ENCODE peak calls at places on chromosome 20, in five cellular contexts. J is IMR-90, T is psoas muscle, Y is MCF 10A, B is GM12865. X is an unnamed sample.

GRCh38 chr20:53069121-53069520 is 97.0 kb downstream of the TSHZ2 start:
- DNase-seq in J (no peak), T (no peak), Y (no peak), B (no peak), X (no peak)

GRCh38 chr20:37757550-37757949 is 63.7 kb downstream of the CTNNBL1 start:
- DNase-seq in J (no peak), T (no peak), Y (no peak), B (peak; percentile 41), X (no peak)

GRCh38 chr20:61271273-61272221 is 19.5 kb downstream of the CDH4 start:
- DNase-seq in J (no peak), T (peak; percentile 43), Y (no peak), B (no peak), X (no peak)

GRCh38 chr20:6764619-6765018 is 2.9 kb upstream of the BMP2 start:
- DNase-seq in J (no peak), T (no peak), Y (no peak), B (no peak), X (no peak)

GRCh38 chr20:9480066-9480465 is 34.3 kb upstream of the LAMP5 start:
- DNase-seq in J (no peak), T (no peak), Y (no peak), B (no peak), X (no peak)

GRCh38 chr20:2509468-2509781 is 710 bp upstream of the ZNF343 start:
- DNase-seq in J (no peak), T (no peak), Y (no peak), B (no peak), X (no peak)

GRCh38 chr20:23086056-23086551 is at the start of gene CD93:
- DNase-seq in J (peak; percentile 10), T (no peak), Y (no peak), B (peak; percentile 69), X (peak; percentile 55)

GRCh38 chr20:17227669-17228623 is 1.1 kb downstream of the PCSK2 start:
- DNase-seq in J (peak; percentile 1), T (no peak), Y (no peak), B (no peak), X (peak; percentile 41)

GRCh38 chr20:50540620-50541605 is 30.7 kb downstream of the PTPN1 start:
- DNase-seq in J (peak; percentile 93), T (no peak), Y (peak; percentile 74), B (no peak), X (no peak)

GRCh38 chr20:32218156-32218900 is 10.6 kb downstream of the POFUT1 start:
- DNase-seq in J (no peak), T (no peak), Y (no peak), B (no peak), X (no peak)

GRCh38 chr20:31758521-31758920 is 19.4 kb downstream of the TPX2 start:
- DNase-seq in J (peak; percentile 35), T (no peak), Y (no peak), B (no peak), X (no peak)

GRCh38 chr20:49230575-49231211 is 11.5 kb downstream of the DDX27 start:
- DNase-seq in J (peak; percentile 16), T (no peak), Y (no peak), B (no peak), X (peak; percentile 66)

GRCh38 chr20:59027746-59028320 is 4.3 kb downstream of the ATP5F1E start:
- DNase-seq in J (peak; percentile 78), T (no peak), Y (no peak), B (no peak), X (no peak)

GRCh38 chr20:55273149-55273548 is 732.2 kb downstream of the CBLN4 start:
- DNase-seq in J (no peak), T (no peak), Y (no peak), B (no peak), X (no peak)

GRCh38 chr20:37492096-37492625 is 28.9 kb upstream of the NNAT start:
- DNase-seq in J (no peak), T (no peak), Y (no peak), B (no peak), X (no peak)

GRCh38 chr20:35303735-35304431 is 11.7 kb upstream of the FAM83C start:
- DNase-seq in J (peak; percentile 92), T (peak; percentile 80), Y (peak; percentile 92), B (peak; percentile 93), X (peak; percentile 77)

GRCh38 chr20:46920114-46920513 is 25.5 kb downstream of the EYA2 start:
- DNase-seq in J (no peak), T (no peak), Y (no peak), B (no peak), X (no peak)

GRCh38 chr20:16476032-16476431 is 97.2 kb downstream of the KIF16B start:
- DNase-seq in J (peak; percentile 62), T (no peak), Y (peak; percentile 57), B (peak; percentile 55), X (no peak)

GRCh38 chr20:50911716-50912115 is 19.5 kb downstream of the ADNP start:
- DNase-seq in J (peak; percentile 35), T (no peak), Y (no peak), B (peak; percentile 64), X (no peak)

GRCh38 chr20:49187330-49188100 is 619 bp downstream of the STAU1 start:
- DNase-seq in J (no peak), T (peak; percentile 66), Y (no peak), B (peak; percentile 37), X (peak; percentile 70)

GRCh38 chr20:17083738-17084137 is 143.1 kb upstream of the PCSK2 start:
- DNase-seq in J (peak; percentile 10), T (no peak), Y (peak; percentile 21), B (no peak), X (no peak)

GRCh38 chr20:16419138-16419715 is 154.0 kb downstream of the KIF16B start:
- DNase-seq in J (no peak), T (no peak), Y (no peak), B (no peak), X (no peak)

GRCh38 chr20:10051185-10051584 is 16.4 kb downstream of the ANKEF1 start:
- DNase-seq in J (no peak), T (no peak), Y (no peak), B (no peak), X (no peak)

GRCh38 chr20:10090588-10091166 is 55.9 kb downstream of the ANKEF1 start:
- DNase-seq in J (peak; percentile 53), T (peak; percentile 39), Y (peak; percentile 69), B (peak; percentile 61), X (peak; percentile 52)

GRCh38 chr20:62518911-62519310 is 43.1 kb upstream of the GATA5 start:
- DNase-seq in J (no peak), T (peak; percentile 75), Y (no peak), B (no peak), X (no peak)

GRCh38 chr20:15100506-15101160 is 763.2 kb upstream of the FLRT3 start:
- DNase-seq in J (no peak), T (no peak), Y (no peak), B (no peak), X (no peak)

GRCh38 chr20:14948416-14948815 is 611.0 kb upstream of the FLRT3 start:
- DNase-seq in J (no peak), T (no peak), Y (peak; percentile 14), B (peak; percentile 10), X (no peak)

GRCh38 chr20:32823737-32824588 is 4.2 kb downstream of the MAPRE1 start:
- DNase-seq in J (peak; percentile 22), T (no peak), Y (no peak), B (no peak), X (no peak)

GRCh38 chr20:51043811-51044210 is 20.9 kb upstream of the KCNG1 start:
- DNase-seq in J (peak; percentile 84), T (no peak), Y (no peak), B (no peak), X (no peak)

DNA sequence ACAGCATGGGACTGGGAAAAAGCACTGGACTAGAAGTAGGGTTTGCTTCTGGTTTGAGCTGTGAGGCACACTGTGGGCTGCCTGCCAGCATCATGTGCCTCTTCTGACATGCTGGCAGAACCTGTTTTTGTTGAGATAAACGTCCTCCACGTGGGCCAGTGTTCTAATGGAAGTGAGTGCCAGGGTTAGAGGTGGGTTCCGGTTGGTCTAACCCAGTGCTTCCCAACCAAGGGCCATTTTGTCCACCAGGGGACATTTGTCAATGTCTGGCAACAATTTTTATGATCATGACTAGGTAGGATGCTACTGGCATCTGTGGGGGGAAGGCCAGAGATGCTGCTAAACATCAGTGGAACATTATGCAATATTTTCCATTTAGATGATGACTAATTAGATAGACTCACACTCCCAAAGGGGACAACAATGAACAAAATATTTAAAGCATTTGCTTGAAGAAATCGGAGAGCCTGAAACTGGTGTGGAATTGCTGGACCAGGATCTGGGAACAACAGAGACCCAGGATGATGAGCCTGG is 7.8 kb upstream of the APMAP start:
- DNase-seq in J (peak; percentile 44), T (peak; percentile 80), Y (peak; percentile 73), B (no peak), X (peak; percentile 84)
- TF ChIP-seq CTCF in J (no peak), T (peak; percentile 22), Y (no peak), B (no peak), X (no peak)

GRCh38 chr20:39676857-39677351 is 714.8 kb downstream of the DHX35 start:
- DNase-seq in J (peak; percentile 3), T (no peak), Y (peak; percentile 47), B (peak; percentile 2), X (no peak)
- TF ChIP-seq CTCF in J (peak; percentile 28), T (no peak), Y (peak; percentile 50), B (peak; percentile 33), X (peak; percentile 19)

GRCh38 chr20:57693002-57693582 is 16.7 kb downstream of the PMEPA1 start:
- DNase-seq in J (no peak), T (no peak), Y (peak; percentile 81), B (no peak), X (peak; percentile 68)
- TF ChIP-seq CTCF in J (no peak), T (peak; percentile 10), Y (peak; percentile 39), B (no peak), X (peak; percentile 38)

GRCh38 chr20:43837856-43838702 is 76.6 kb upstream of the TOX2 start:
- DNase-seq in J (no peak), T (no peak), Y (no peak), B (no peak), X (no peak)

GRCh38 chr20:43839793-43840199 is 74.9 kb upstream of the TOX2 start:
- DNase-seq in J (no peak), T (no peak), Y (no peak), B (peak; percentile 75), X (no peak)

GRCh38 chr20:43838703-43839060 is 76.0 kb upstream of the TOX2 start:
- DNase-seq in J (no peak), T (no peak), Y (no peak), B (no peak), X (no peak)

GRCh38 chr20:43842126-43843020 is 72.3 kb upstream of the TOX2 start:
- DNase-seq in J (no peak), T (no peak), Y (no peak), B (no peak), X (no peak)

GRCh38 chr20:43840382-43841070 is 74.1 kb upstream of the TOX2 start:
- DNase-seq in J (peak; percentile 29), T (no peak), Y (peak; percentile 53), B (peak; percentile 79), X (no peak)
- TF ChIP-seq CTCF in J (peak; percentile 41), T (no peak), Y (peak; percentile 37), B (peak; percentile 54), X (no peak)

GRCh38 chr20:1509237-1509636 is 18.0 kb upstream of the SIRPB2 start:
- DNase-seq in J (peak; percentile 37), T (no peak), Y (peak; percentile 49), B (peak; percentile 43), X (no peak)
- TF ChIP-seq CTCF in J (peak; percentile 36), T (peak; percentile 9), Y (peak; percentile 65), B (peak; percentile 36), X (peak; percentile 27)

GRCh38 chr20:40251284-40251932 is 437.6 kb downstream of the MAFB start:
- DNase-seq in J (peak; percentile 15), T (no peak), Y (peak; percentile 76), B (peak; percentile 47), X (peak; percentile 48)
- TF ChIP-seq CTCF in J (peak; percentile 37), T (peak; percentile 40), Y (peak; percentile 52), B (peak; percentile 68), X (peak; percentile 55)

X was measured in lower lobe of right lung.